ENCODE peak calls at places on chromosomes 1 and 21, in ten cellular contexts. F is IMR-90; K is lower lobe of right lung; I is Panc1; L is stimulated activated CD4-positive, alpha-beta T cell treated with anti-CD3 and anti-CD28 coated beads, Interleukin-2, amount 100 ng/mL, for 48 hours; M is PC-3; U is activated gamma-delta T cell treated with Interleukin-2 at 50 U/mL for 16 hours; P is psoas muscle; Z is prostate gland; W is left cardiac atrium. A is an unnamed sample.

GRCh38 chr21:41659791-41660560 is 106.9 kb downstream of the RIPK4 start:
- DNase-seq in F (peak; percentile 24), K (no peak), I (no peak), L (no peak), M (peak; percentile 70), U (no peak), P (peak; percentile 74), Z (no peak), W (peak; percentile 64), A (no peak)

GRCh38 chr1:101365186-101365585 is 128.4 kb downstream of the S1PR1 start:
- DNase-seq in F (peak; percentile 54), K (no peak), I (no peak), L (no peak), M (no peak), U (no peak), P (no peak), Z (no peak), W (no peak), A (no peak)

GRCh38 chr1:156455362-156455761 is 45.2 kb downstream of the MEF2D start:
- DNase-seq in F (no peak), K (no peak), I (no peak), L (no peak), M (no peak), U (no peak), P (no peak), Z (no peak), W (no peak), A (no peak)

GRCh38 chr21:46183910-46184624 is at the start of gene SPATC1L:
- DNase-seq in F (peak; percentile 83), K (peak; percentile 82), I (no peak), L (peak; percentile 14), M (peak; percentile 63), U (peak; percentile 28), P (peak; percentile 75), Z (peak; percentile 50), W (peak; percentile 79), A (peak; percentile 40)

GRCh38 chr1:24027838-24028468 is 47.8 kb upstream of the SRSF10 start:
- DNase-seq in F (peak; percentile 73), K (no peak), I (no peak), L (no peak), M (peak; percentile 74), U (no peak), P (no peak), Z (no peak), W (no peak), A (no peak)

GRCh38 chr1:206808615-206809014 is 36.3 kb upstream of the IL10 start:
- DNase-seq in F (peak; percentile 57), K (no peak), I (peak; percentile 15), L (no peak), M (peak; percentile 72), U (peak; percentile 53), P (no peak), Z (no peak), W (no peak), A (peak; percentile 47)

GRCh38 chr1:75265792-75266191 is 131.6 kb downstream of the LHX8 start:
- DNase-seq in F (peak; percentile 6), K (no peak), I (peak; percentile 27), L (peak; percentile 0), M (peak; percentile 57), U (no peak), P (no peak), Z (no peak), W (no peak), A (no peak)

GRCh38 chr1:172946814-172947507 is 103.8 kb downstream of the TNFSF18 start:
- DNase-seq in F (peak; percentile 82), K (no peak), I (no peak), L (no peak), M (peak; percentile 59), U (no peak), P (no peak), Z (no peak), W (no peak), A (no peak)

GRCh38 chr1:195590649-195591048 is 1017.6 kb downstream of the KCNT2 start:
- DNase-seq in F (peak; percentile 1), K (no peak), I (no peak), L (no peak), M (peak; percentile 37), U (no peak), P (no peak), Z (no peak), W (no peak), A (no peak)

GRCh38 chr1:230636575-230637163 is 5.6 kb upstream of the COG2 start:
- DNase-seq in F (no peak), K (no peak), I (no peak), L (no peak), M (no peak), U (no peak), P (no peak), Z (no peak), W (no peak), A (no peak)

GRCh38 chr1:28280501-28280900 is 21.2 kb downstream of the SESN2 start:
- DNase-seq in F (no peak), K (peak; percentile 56), I (no peak), L (no peak), M (no peak), U (no peak), P (no peak), Z (no peak), W (no peak), A (no peak)

A was measured in T-cell.